ENCODE peak calls at places on chromosomes 16 and 17, in ten cellular contexts. One of them, this sample, is unnamed.

GRCh38 chr17:38693700-38694329 is 11.3 kb upstream of the MLLT6 start:
- DNase-seq in mesendoderm: no peak
- DNase-seq in K562: no peak
- DNase-seq in IMR-90: peak
- DNase-seq in fibroblast of lung: peak
- DNase-seq in H1: no peak
- DNase-seq in PC-3: no peak
- DNase-seq in keratinocyte: no peak
- DNase-seq in endothelial cell of umbilical vein: no peak
- DNase-seq in H9: peak
- DNase-seq in this sample: peak

GRCh38 chr16:649646-650045 is 481 bp downstream of the WDR90 start:
- DNase-seq in H9: no peak
- DNase-seq in K562: no peak
- DNase-seq in fibroblast of lung: no peak
- DNase-seq in IMR-90: no peak
- DNase-seq in endothelial cell of umbilical vein: no peak
- DNase-seq in mesendoderm: no peak
- DNase-seq in PC-3: no peak
- DNase-seq in H1: no peak
- DNase-seq in keratinocyte: no peak
- DNase-seq in this sample: peak

GRCh38 chr17:52982331-52982730 is 823.8 kb upstream of the CA10 start:
- DNase-seq in PC-3: no peak
- DNase-seq in fibroblast of lung: no peak
- DNase-seq in K562: no peak
- DNase-seq in keratinocyte: no peak
- DNase-seq in IMR-90: no peak
- DNase-seq in H9: no peak
- DNase-seq in mesendoderm: no peak
- DNase-seq in endothelial cell of umbilical vein: no peak
- DNase-seq in H1: no peak
- DNase-seq in this sample: no peak

GRCh38 chr16:86517652-86518258 is 7.4 kb downstream of the FOXF1 start:
- DNase-seq in mesendoderm: peak
- DNase-seq in IMR-90: peak
- DNase-seq in endothelial cell of umbilical vein: peak
- DNase-seq in H1: peak
- DNase-seq in K562: peak
- DNase-seq in fibroblast of lung: peak
- DNase-seq in keratinocyte: no peak
- DNase-seq in H9: peak
- DNase-seq in PC-3: peak
- DNase-seq in this sample: peak

GRCh38 chr17:48626202-48626469 is at the start of gene HOXB9:
- DNase-seq in keratinocyte: no peak
- DNase-seq in H9: no peak
- DNase-seq in H1: no peak
- DNase-seq in mesendoderm: no peak
- DNase-seq in fibroblast of lung: no peak
- DNase-seq in IMR-90: peak
- DNase-seq in endothelial cell of umbilical vein: no peak
- DNase-seq in PC-3: no peak
- DNase-seq in K562: no peak
- DNase-seq in this sample: no peak

GRCh38 chr17:11980813-11981212 is 16.5 kb downstream of the ZNF18 start:
- DNase-seq in H9: no peak
- DNase-seq in PC-3: peak
- DNase-seq in IMR-90: no peak
- DNase-seq in keratinocyte: no peak
- DNase-seq in H1: no peak
- DNase-seq in fibroblast of lung: no peak
- DNase-seq in K562: no peak
- DNase-seq in mesendoderm: no peak
- DNase-seq in endothelial cell of umbilical vein: no peak
- DNase-seq in this sample: peak

GRCh38 chr17:33385133-33385532 is 92.0 kb upstream of the ASIC2 start:
- DNase-seq in mesendoderm: peak
- DNase-seq in H9: no peak
- DNase-seq in H1: no peak
- DNase-seq in keratinocyte: no peak
- DNase-seq in K562: peak
- DNase-seq in fibroblast of lung: no peak
- DNase-seq in PC-3: no peak
- DNase-seq in endothelial cell of umbilical vein: no peak
- DNase-seq in IMR-90: no peak
- DNase-seq in this sample: no peak

GRCh38 chr16:88300463-88300835 is 82.3 kb upstream of the ZNF469 start:
- DNase-seq in K562: no peak
- DNase-seq in keratinocyte: no peak
- DNase-seq in endothelial cell of umbilical vein: no peak
- DNase-seq in H1: no peak
- DNase-seq in fibroblast of lung: no peak
- DNase-seq in IMR-90: no peak
- DNase-seq in H9: no peak
- DNase-seq in mesendoderm: no peak
- DNase-seq in PC-3: no peak
- DNase-seq in this sample: peak

GRCh38 chr16:11792404-11793260 is 4.4 kb downstream of the ZC3H7A start:
- DNase-seq in H1: no peak
- DNase-seq in IMR-90: no peak
- DNase-seq in H9: no peak
- DNase-seq in PC-3: no peak
- DNase-seq in mesendoderm: no peak
- DNase-seq in endothelial cell of umbilical vein: no peak
- DNase-seq in fibroblast of lung: no peak
- DNase-seq in keratinocyte: no peak
- DNase-seq in K562: no peak
- DNase-seq in this sample: no peak

DNA sequence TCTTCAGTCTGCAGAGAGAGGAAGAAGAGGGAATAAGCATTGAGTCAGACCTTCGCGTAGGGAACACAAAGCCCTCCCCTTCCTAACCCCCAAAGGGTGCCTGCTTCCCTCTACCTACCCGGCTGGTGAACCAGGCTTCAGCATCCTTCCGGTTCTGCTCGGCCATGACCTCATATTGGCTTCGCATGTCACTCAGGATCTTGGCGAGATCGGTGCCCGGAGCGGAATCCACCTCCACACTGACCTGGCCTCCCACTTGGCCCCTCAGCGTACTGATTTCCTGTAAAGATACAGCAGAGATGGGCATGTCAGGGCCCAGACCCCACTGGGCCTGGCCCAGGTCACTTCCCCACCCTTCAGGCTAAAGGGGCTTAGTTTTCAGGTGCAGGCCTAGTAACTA is 3.8 kb downstream of the KRT19 start:
- DNase-seq in keratinocyte: no peak
- DNase-seq in H9: no peak
- DNase-seq in mesendoderm: no peak
- DNase-seq in IMR-90: no peak
- DNase-seq in H1: no peak
- DNase-seq in fibroblast of lung: no peak
- DNase-seq in K562: no peak
- DNase-seq in PC-3: no peak
- DNase-seq in endothelial cell of umbilical vein: no peak
- DNase-seq in this sample: no peak
- H3K9ac ChIP-seq in keratinocyte: no peak
- H3K9ac ChIP-seq in H9: no peak
- H3K9ac ChIP-seq in mesendoderm: no peak
- H3K9ac ChIP-seq in IMR-90: no peak
- H3K9ac ChIP-seq in H1: no peak
- H3K9ac ChIP-seq in fibroblast of lung: no peak
- H3K9ac ChIP-seq in K562: no peak
- H3K9ac ChIP-seq in PC-3: no peak
- H3K9ac ChIP-seq in endothelial cell of umbilical vein: no peak
- H3K9ac ChIP-seq in this sample: no peak

DNA sequence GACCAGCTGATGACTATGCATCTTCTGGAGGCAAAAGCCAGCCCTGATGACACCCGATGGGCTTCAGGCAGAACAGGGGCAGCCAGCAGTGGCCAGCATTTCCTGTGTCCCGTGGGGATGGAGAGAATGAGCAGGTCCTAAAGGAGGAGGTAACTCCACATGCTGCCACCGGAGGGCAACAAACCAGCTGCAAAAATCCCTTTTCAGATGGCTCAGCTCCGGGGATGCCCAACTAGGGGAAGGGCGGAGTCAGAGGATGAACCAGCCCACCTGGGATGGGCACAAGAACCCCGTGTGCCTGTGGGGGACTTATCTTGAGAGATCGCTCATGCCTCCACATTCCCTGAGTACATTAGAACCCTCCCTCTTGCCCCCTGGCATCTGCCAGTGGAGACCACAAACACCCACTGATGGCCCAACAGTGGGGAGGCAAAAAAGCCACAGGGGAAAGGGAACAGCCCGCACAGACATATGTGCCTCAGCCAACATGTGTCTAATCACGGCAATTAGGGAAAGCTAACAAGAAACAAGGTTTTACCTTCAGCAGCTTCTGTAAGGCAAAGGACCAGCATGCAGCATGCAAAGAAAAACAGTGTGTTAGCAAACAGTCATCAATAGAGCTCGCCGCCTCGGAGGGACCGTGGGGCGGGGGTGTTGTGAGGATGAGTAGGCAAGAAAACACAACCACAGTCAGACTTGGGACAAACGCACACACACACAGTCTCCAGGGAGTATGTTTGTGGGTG is 64.1 kb downstream of the MYO18A start:
- DNase-seq in K562: peak
- DNase-seq in mesendoderm: peak
- DNase-seq in fibroblast of lung: peak
- DNase-seq in IMR-90: peak
- DNase-seq in H9: peak
- DNase-seq in PC-3: peak
- DNase-seq in endothelial cell of umbilical vein: peak
- DNase-seq in H1: peak
- DNase-seq in keratinocyte: no peak
- DNase-seq in this sample: peak
- H3K9ac ChIP-seq in K562: no peak
- H3K9ac ChIP-seq in mesendoderm: no peak
- H3K9ac ChIP-seq in fibroblast of lung: no peak
- H3K9ac ChIP-seq in IMR-90: no peak
- H3K9ac ChIP-seq in H9: no peak
- H3K9ac ChIP-seq in PC-3: no peak
- H3K9ac ChIP-seq in endothelial cell of umbilical vein: no peak
- H3K9ac ChIP-seq in H1: no peak
- H3K9ac ChIP-seq in keratinocyte: no peak
- H3K9ac ChIP-seq in this sample: no peak

DNA sequence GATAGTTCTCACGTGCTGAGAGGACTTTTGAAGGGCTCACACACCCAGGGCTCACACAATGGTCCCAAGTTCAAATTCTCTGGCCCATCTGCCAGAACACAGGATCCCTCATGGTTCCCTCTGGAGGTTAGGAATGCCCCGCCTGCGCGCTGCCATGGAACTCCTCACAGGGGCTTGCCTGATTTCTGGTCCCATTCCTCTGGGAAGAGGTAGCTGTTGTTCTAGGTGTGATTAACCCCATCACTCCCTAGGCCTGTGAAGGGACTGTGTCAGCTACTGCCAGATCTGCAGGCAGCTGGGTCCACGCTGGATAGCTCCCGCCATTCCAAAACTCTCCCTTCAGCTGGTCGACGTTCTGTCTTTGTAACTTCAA is 2.3 kb upstream of the ARMC5 start:
- DNase-seq in endothelial cell of umbilical vein: no peak
- DNase-seq in IMR-90: no peak
- DNase-seq in fibroblast of lung: no peak
- DNase-seq in keratinocyte: no peak
- DNase-seq in H9: no peak
- DNase-seq in mesendoderm: peak
- DNase-seq in H1: no peak
- DNase-seq in PC-3: no peak
- DNase-seq in K562: no peak
- DNase-seq in this sample: peak
- H3K9ac ChIP-seq in endothelial cell of umbilical vein: no peak
- H3K9ac ChIP-seq in IMR-90: no peak
- H3K9ac ChIP-seq in fibroblast of lung: no peak
- H3K9ac ChIP-seq in keratinocyte: peak
- H3K9ac ChIP-seq in H9: no peak
- H3K9ac ChIP-seq in mesendoderm: peak
- H3K9ac ChIP-seq in H1: no peak
- H3K9ac ChIP-seq in PC-3: no peak
- H3K9ac ChIP-seq in K562: peak
- H3K9ac ChIP-seq in this sample: peak

GRCh38 chr17:77154187-77154586 is 13.4 kb downstream of the SEC14L1 start:
- DNase-seq in keratinocyte: no peak
- DNase-seq in endothelial cell of umbilical vein: no peak
- DNase-seq in K562: no peak
- DNase-seq in H1: no peak
- DNase-seq in H9: no peak
- DNase-seq in PC-3: no peak
- DNase-seq in mesendoderm: no peak
- DNase-seq in fibroblast of lung: no peak
- DNase-seq in IMR-90: no peak
- DNase-seq in this sample: peak

GRCh38 chr17:77153487-77153886 is 12.7 kb downstream of the SEC14L1 start:
- DNase-seq in H9: no peak
- DNase-seq in K562: no peak
- DNase-seq in keratinocyte: no peak
- DNase-seq in fibroblast of lung: peak
- DNase-seq in mesendoderm: no peak
- DNase-seq in IMR-90: no peak
- DNase-seq in PC-3: no peak
- DNase-seq in endothelial cell of umbilical vein: no peak
- DNase-seq in H1: no peak
- DNase-seq in this sample: peak

GRCh38 chr17:77151236-77151635 is 10.5 kb downstream of the SEC14L1 start:
- DNase-seq in PC-3: no peak
- DNase-seq in fibroblast of lung: peak
- DNase-seq in endothelial cell of umbilical vein: no peak
- DNase-seq in H9: no peak
- DNase-seq in mesendoderm: no peak
- DNase-seq in H1: no peak
- DNase-seq in keratinocyte: no peak
- DNase-seq in IMR-90: no peak
- DNase-seq in K562: no peak
- DNase-seq in this sample: no peak

GRCh38 chr17:77160032-77160876 is 19.5 kb downstream of the SEC14L1 start:
- DNase-seq in H1: no peak
- DNase-seq in PC-3: no peak
- DNase-seq in K562: no peak
- DNase-seq in endothelial cell of umbilical vein: no peak
- DNase-seq in mesendoderm: no peak
- DNase-seq in keratinocyte: no peak
- DNase-seq in IMR-90: no peak
- DNase-seq in fibroblast of lung: no peak
- DNase-seq in H9: no peak
- DNase-seq in this sample: no peak

DNA sequence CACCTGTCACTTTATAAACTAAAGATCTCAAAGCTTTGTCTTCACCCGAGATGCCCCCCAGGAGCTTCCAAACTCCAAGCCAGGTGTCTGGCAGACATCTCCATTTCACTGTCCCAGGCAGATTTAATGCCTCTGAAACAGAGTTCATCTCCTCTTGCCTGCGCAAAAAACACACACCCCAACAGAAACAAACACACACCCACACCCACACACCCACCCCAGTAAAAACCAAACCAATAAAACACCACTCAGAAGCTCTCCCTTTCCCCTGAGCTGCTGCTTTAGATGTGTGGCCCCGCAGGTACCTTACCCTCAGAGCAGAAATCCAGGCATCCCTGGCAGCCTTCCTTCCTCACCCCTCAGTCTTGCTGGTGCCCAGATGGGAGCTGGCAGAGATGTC is 14.4 kb downstream of the SEC14L1 start:
- DNase-seq in K562: no peak
- DNase-seq in mesendoderm: no peak
- DNase-seq in endothelial cell of umbilical vein: no peak
- DNase-seq in IMR-90: no peak
- DNase-seq in H1: no peak
- DNase-seq in H9: no peak
- DNase-seq in keratinocyte: no peak
- DNase-seq in fibroblast of lung: no peak
- DNase-seq in PC-3: no peak
- DNase-seq in this sample: no peak
- H3K9ac ChIP-seq in K562: no peak
- H3K9ac ChIP-seq in mesendoderm: no peak
- H3K9ac ChIP-seq in endothelial cell of umbilical vein: no peak
- H3K9ac ChIP-seq in IMR-90: no peak
- H3K9ac ChIP-seq in H1: no peak
- H3K9ac ChIP-seq in H9: no peak
- H3K9ac ChIP-seq in keratinocyte: no peak
- H3K9ac ChIP-seq in fibroblast of lung: no peak
- H3K9ac ChIP-seq in PC-3: no peak
- H3K9ac ChIP-seq in this sample: no peak

This sample was measured in GM23248.